ENCODE peak calls at places on chromosome 5, in seven cellular contexts. One of them, this sample, is unnamed.

GRCh38 chr5:166178681-166179080 is 2112.8 kb upstream of the WWC1 start:
- DNase-seq in NCI-H2029 treated with DMSO at 0.1 percent for 48 hours: no peak
- DNase-seq in cardiac muscle cell: no peak
- DNase-seq in stimulated activated CD4-positive, alpha-beta T cell treated with anti-CD3 and anti-CD28 coated beads, Interleukin-2, amount 100 ng/mL, for 24 hours: no peak
- DNase-seq in activated T-helper 1 cell treated with anti-CD3 and anti-CD28 coated beads, Interleukin-12 subunit alpha, Interleukin-12 subunit beta, Interleukin-2, Interleukin-4 antibody, amounts not matched to agents 30 ng/mL and 10 ng/mL and 1 ng/mL, durations not matched to agents 14 hours and 24 hours and 36 hours: no peak
- DNase-seq in PC-3: no peak
- DNase-seq in mucosa of gallbladder: no peak
- DNase-seq in this sample: no peak

GRCh38 chr5:67283275-67283987 is 86.8 kb upstream of the CD180 start:
- DNase-seq in mucosa of gallbladder: no peak
- DNase-seq in activated T-helper 1 cell treated with anti-CD3 and anti-CD28 coated beads, Interleukin-12 subunit alpha, Interleukin-12 subunit beta, Interleukin-2, Interleukin-4 antibody, amounts not matched to agents 30 ng/mL and 10 ng/mL and 1 ng/mL, durations not matched to agents 14 hours and 24 hours and 36 hours: no peak
- DNase-seq in cardiac muscle cell: no peak
- DNase-seq in stimulated activated CD4-positive, alpha-beta T cell treated with anti-CD3 and anti-CD28 coated beads, Interleukin-2, amount 100 ng/mL, for 24 hours: no peak
- DNase-seq in PC-3: no peak
- DNase-seq in NCI-H2029 treated with DMSO at 0.1 percent for 48 hours: no peak
- DNase-seq in this sample: no peak

GRCh38 chr5:130740047-130740569 is 424.9 kb downstream of the HINT1 start:
- DNase-seq in stimulated activated CD4-positive, alpha-beta T cell treated with anti-CD3 and anti-CD28 coated beads, Interleukin-2, amount 100 ng/mL, for 24 hours: no peak
- DNase-seq in mucosa of gallbladder: no peak
- DNase-seq in cardiac muscle cell: no peak
- DNase-seq in NCI-H2029 treated with DMSO at 0.1 percent for 48 hours: no peak
- DNase-seq in activated T-helper 1 cell treated with anti-CD3 and anti-CD28 coated beads, Interleukin-12 subunit alpha, Interleukin-12 subunit beta, Interleukin-2, Interleukin-4 antibody, amounts not matched to agents 30 ng/mL and 10 ng/mL and 1 ng/mL, durations not matched to agents 14 hours and 24 hours and 36 hours: no peak
- DNase-seq in PC-3: no peak
- DNase-seq in this sample: no peak

GRCh38 chr5:148005788-148006520 is 57.8 kb upstream of the SPINK5 start:
- DNase-seq in PC-3: peak
- DNase-seq in activated T-helper 1 cell treated with anti-CD3 and anti-CD28 coated beads, Interleukin-12 subunit alpha, Interleukin-12 subunit beta, Interleukin-2, Interleukin-4 antibody, amounts not matched to agents 30 ng/mL and 10 ng/mL and 1 ng/mL, durations not matched to agents 14 hours and 24 hours and 36 hours: no peak
- DNase-seq in NCI-H2029 treated with DMSO at 0.1 percent for 48 hours: no peak
- DNase-seq in mucosa of gallbladder: no peak
- DNase-seq in stimulated activated CD4-positive, alpha-beta T cell treated with anti-CD3 and anti-CD28 coated beads, Interleukin-2, amount 100 ng/mL, for 24 hours: no peak
- DNase-seq in cardiac muscle cell: no peak
- DNase-seq in this sample: no peak

GRCh38 chr5:116365006-116365496 is 209.6 kb downstream of the SEMA6A start:
- DNase-seq in PC-3: no peak
- DNase-seq in mucosa of gallbladder: no peak
- DNase-seq in stimulated activated CD4-positive, alpha-beta T cell treated with anti-CD3 and anti-CD28 coated beads, Interleukin-2, amount 100 ng/mL, for 24 hours: no peak
- DNase-seq in cardiac muscle cell: no peak
- DNase-seq in NCI-H2029 treated with DMSO at 0.1 percent for 48 hours: no peak
- DNase-seq in activated T-helper 1 cell treated with anti-CD3 and anti-CD28 coated beads, Interleukin-12 subunit alpha, Interleukin-12 subunit beta, Interleukin-2, Interleukin-4 antibody, amounts not matched to agents 30 ng/mL and 10 ng/mL and 1 ng/mL, durations not matched to agents 14 hours and 24 hours and 36 hours: no peak
- DNase-seq in this sample: no peak

GRCh38 chr5:43997647-43998251 is 391.5 kb downstream of the FGF10 start:
- DNase-seq in PC-3: peak
- DNase-seq in mucosa of gallbladder: peak
- DNase-seq in NCI-H2029 treated with DMSO at 0.1 percent for 48 hours: no peak
- DNase-seq in activated T-helper 1 cell treated with anti-CD3 and anti-CD28 coated beads, Interleukin-12 subunit alpha, Interleukin-12 subunit beta, Interleukin-2, Interleukin-4 antibody, amounts not matched to agents 30 ng/mL and 10 ng/mL and 1 ng/mL, durations not matched to agents 14 hours and 24 hours and 36 hours: no peak
- DNase-seq in stimulated activated CD4-positive, alpha-beta T cell treated with anti-CD3 and anti-CD28 coated beads, Interleukin-2, amount 100 ng/mL, for 24 hours: no peak
- DNase-seq in cardiac muscle cell: no peak
- DNase-seq in this sample: no peak

GRCh38 chr5:31574777-31575176 is 42.7 kb downstream of the C5orf22 start:
- DNase-seq in NCI-H2029 treated with DMSO at 0.1 percent for 48 hours: no peak
- DNase-seq in PC-3: no peak
- DNase-seq in mucosa of gallbladder: no peak
- DNase-seq in cardiac muscle cell: no peak
- DNase-seq in stimulated activated CD4-positive, alpha-beta T cell treated with anti-CD3 and anti-CD28 coated beads, Interleukin-2, amount 100 ng/mL, for 24 hours: no peak
- DNase-seq in activated T-helper 1 cell treated with anti-CD3 and anti-CD28 coated beads, Interleukin-12 subunit alpha, Interleukin-12 subunit beta, Interleukin-2, Interleukin-4 antibody, amounts not matched to agents 30 ng/mL and 10 ng/mL and 1 ng/mL, durations not matched to agents 14 hours and 24 hours and 36 hours: no peak
- DNase-seq in this sample: no peak

GRCh38 chr5:159410480-159410879 is 80.2 kb upstream of the IL12B start:
- DNase-seq in cardiac muscle cell: no peak
- DNase-seq in NCI-H2029 treated with DMSO at 0.1 percent for 48 hours: no peak
- DNase-seq in mucosa of gallbladder: no peak
- DNase-seq in activated T-helper 1 cell treated with anti-CD3 and anti-CD28 coated beads, Interleukin-12 subunit alpha, Interleukin-12 subunit beta, Interleukin-2, Interleukin-4 antibody, amounts not matched to agents 30 ng/mL and 10 ng/mL and 1 ng/mL, durations not matched to agents 14 hours and 24 hours and 36 hours: no peak
- DNase-seq in stimulated activated CD4-positive, alpha-beta T cell treated with anti-CD3 and anti-CD28 coated beads, Interleukin-2, amount 100 ng/mL, for 24 hours: no peak
- DNase-seq in PC-3: peak
- DNase-seq in this sample: no peak

GRCh38 chr5:154860123-154860522 is 1.7 kb downstream of the CNOT8 start:
- DNase-seq in PC-3: peak
- DNase-seq in stimulated activated CD4-positive, alpha-beta T cell treated with anti-CD3 and anti-CD28 coated beads, Interleukin-2, amount 100 ng/mL, for 24 hours: peak
- DNase-seq in mucosa of gallbladder: no peak
- DNase-seq in cardiac muscle cell: no peak
- DNase-seq in activated T-helper 1 cell treated with anti-CD3 and anti-CD28 coated beads, Interleukin-12 subunit alpha, Interleukin-12 subunit beta, Interleukin-2, Interleukin-4 antibody, amounts not matched to agents 30 ng/mL and 10 ng/mL and 1 ng/mL, durations not matched to agents 14 hours and 24 hours and 36 hours: no peak
- DNase-seq in NCI-H2029 treated with DMSO at 0.1 percent for 48 hours: no peak
- DNase-seq in this sample: no peak

GRCh38 chr5:66828046-66828550 is 231.9 kb downstream of the MAST4 start:
- DNase-seq in cardiac muscle cell: no peak
- DNase-seq in mucosa of gallbladder: no peak
- DNase-seq in stimulated activated CD4-positive, alpha-beta T cell treated with anti-CD3 and anti-CD28 coated beads, Interleukin-2, amount 100 ng/mL, for 24 hours: no peak
- DNase-seq in NCI-H2029 treated with DMSO at 0.1 percent for 48 hours: no peak
- DNase-seq in activated T-helper 1 cell treated with anti-CD3 and anti-CD28 coated beads, Interleukin-12 subunit alpha, Interleukin-12 subunit beta, Interleukin-2, Interleukin-4 antibody, amounts not matched to agents 30 ng/mL and 10 ng/mL and 1 ng/mL, durations not matched to agents 14 hours and 24 hours and 36 hours: no peak
- DNase-seq in PC-3: no peak
- DNase-seq in this sample: no peak

GRCh38 chr5:72956324-72957140 is 691 bp downstream of the FCHO2 start:
- DNase-seq in activated T-helper 1 cell treated with anti-CD3 and anti-CD28 coated beads, Interleukin-12 subunit alpha, Interleukin-12 subunit beta, Interleukin-2, Interleukin-4 antibody, amounts not matched to agents 30 ng/mL and 10 ng/mL and 1 ng/mL, durations not matched to agents 14 hours and 24 hours and 36 hours: peak
- DNase-seq in cardiac muscle cell: peak
- DNase-seq in NCI-H2029 treated with DMSO at 0.1 percent for 48 hours: peak
- DNase-seq in PC-3: peak
- DNase-seq in mucosa of gallbladder: peak
- DNase-seq in stimulated activated CD4-positive, alpha-beta T cell treated with anti-CD3 and anti-CD28 coated beads, Interleukin-2, amount 100 ng/mL, for 24 hours: peak
- DNase-seq in this sample: peak

GRCh38 chr5:103211858-103212500 is 46.6 kb upstream of the MACIR start:
- DNase-seq in stimulated activated CD4-positive, alpha-beta T cell treated with anti-CD3 and anti-CD28 coated beads, Interleukin-2, amount 100 ng/mL, for 24 hours: no peak
- DNase-seq in NCI-H2029 treated with DMSO at 0.1 percent for 48 hours: no peak
- DNase-seq in activated T-helper 1 cell treated with anti-CD3 and anti-CD28 coated beads, Interleukin-12 subunit alpha, Interleukin-12 subunit beta, Interleukin-2, Interleukin-4 antibody, amounts not matched to agents 30 ng/mL and 10 ng/mL and 1 ng/mL, durations not matched to agents 14 hours and 24 hours and 36 hours: no peak
- DNase-seq in mucosa of gallbladder: no peak
- DNase-seq in PC-3: no peak
- DNase-seq in cardiac muscle cell: no peak
- DNase-seq in this sample: no peak

GRCh38 chr5:158903006-158903405 is 196.7 kb downstream of the EBF1 start:
- DNase-seq in NCI-H2029 treated with DMSO at 0.1 percent for 48 hours: no peak
- DNase-seq in cardiac muscle cell: no peak
- DNase-seq in activated T-helper 1 cell treated with anti-CD3 and anti-CD28 coated beads, Interleukin-12 subunit alpha, Interleukin-12 subunit beta, Interleukin-2, Interleukin-4 antibody, amounts not matched to agents 30 ng/mL and 10 ng/mL and 1 ng/mL, durations not matched to agents 14 hours and 24 hours and 36 hours: no peak
- DNase-seq in PC-3: no peak
- DNase-seq in mucosa of gallbladder: no peak
- DNase-seq in stimulated activated CD4-positive, alpha-beta T cell treated with anti-CD3 and anti-CD28 coated beads, Interleukin-2, amount 100 ng/mL, for 24 hours: no peak
- DNase-seq in this sample: no peak

GRCh38 chr5:74660146-74660545 is 19.6 kb upstream of the ENC1 start:
- DNase-seq in PC-3: peak
- DNase-seq in stimulated activated CD4-positive, alpha-beta T cell treated with anti-CD3 and anti-CD28 coated beads, Interleukin-2, amount 100 ng/mL, for 24 hours: no peak
- DNase-seq in activated T-helper 1 cell treated with anti-CD3 and anti-CD28 coated beads, Interleukin-12 subunit alpha, Interleukin-12 subunit beta, Interleukin-2, Interleukin-4 antibody, amounts not matched to agents 30 ng/mL and 10 ng/mL and 1 ng/mL, durations not matched to agents 14 hours and 24 hours and 36 hours: no peak
- DNase-seq in NCI-H2029 treated with DMSO at 0.1 percent for 48 hours: no peak
- DNase-seq in mucosa of gallbladder: no peak
- DNase-seq in cardiac muscle cell: no peak
- DNase-seq in this sample: no peak

GRCh38 chr5:133336121-133336968 is 276.0 kb downstream of the FSTL4 start:
- DNase-seq in cardiac muscle cell: no peak
- DNase-seq in activated T-helper 1 cell treated with anti-CD3 and anti-CD28 coated beads, Interleukin-12 subunit alpha, Interleukin-12 subunit beta, Interleukin-2, Interleukin-4 antibody, amounts not matched to agents 30 ng/mL and 10 ng/mL and 1 ng/mL, durations not matched to agents 14 hours and 24 hours and 36 hours: no peak
- DNase-seq in NCI-H2029 treated with DMSO at 0.1 percent for 48 hours: no peak
- DNase-seq in mucosa of gallbladder: no peak
- DNase-seq in PC-3: peak
- DNase-seq in stimulated activated CD4-positive, alpha-beta T cell treated with anti-CD3 and anti-CD28 coated beads, Interleukin-2, amount 100 ng/mL, for 24 hours: no peak
- DNase-seq in this sample: peak

GRCh38 chr5:146662229-146662628 is 146.2 kb upstream of the GPR151 start:
- DNase-seq in PC-3: peak
- DNase-seq in NCI-H2029 treated with DMSO at 0.1 percent for 48 hours: no peak
- DNase-seq in cardiac muscle cell: no peak
- DNase-seq in stimulated activated CD4-positive, alpha-beta T cell treated with anti-CD3 and anti-CD28 coated beads, Interleukin-2, amount 100 ng/mL, for 24 hours: no peak
- DNase-seq in activated T-helper 1 cell treated with anti-CD3 and anti-CD28 coated beads, Interleukin-12 subunit alpha, Interleukin-12 subunit beta, Interleukin-2, Interleukin-4 antibody, amounts not matched to agents 30 ng/mL and 10 ng/mL and 1 ng/mL, durations not matched to agents 14 hours and 24 hours and 36 hours: no peak
- DNase-seq in mucosa of gallbladder: no peak
- DNase-seq in this sample: no peak